ENCODE peak calls at places on chromosomes 13 and 19, in seven cellular contexts. R is GM12891, U is DMS79, D is AG09309, K is AG09319, O is T-helper 1 cell, C is NCI-H1105. G is an unnamed sample.

GRCh38 chr13:101397742-101398141 is 18.6 kb downstream of the NALCN start:
- DNase-seq in R (no peak), U (no peak), D (no peak), K (no peak), O (no peak), C (no peak), G (no peak)

GRCh38 chr13:46149272-46150133 is 32.5 kb downstream of the LCP1 start:
- DNase-seq in R (no peak), U (no peak), D (no peak), K (no peak), O (no peak), C (no peak), G (no peak)

GRCh38 chr19:10603084-10603872 is 16.2 kb upstream of the AP1M2 start:
- DNase-seq in R (peak), U (no peak), D (no peak), K (no peak), O (peak), C (no peak), G (peak)

GRCh38 chr13:106612688-106613087 is 44.8 kb upstream of the ARGLU1 start:
- DNase-seq in R (no peak), U (no peak), D (no peak), K (no peak), O (no peak), C (no peak), G (no peak)

GRCh38 chr19:11138659-11139526 is 16.7 kb downstream of the SPC24 start:
- DNase-seq in R (no peak), U (peak), D (peak), K (no peak), O (no peak), C (no peak), G (no peak)

GRCh38 chr19:56099638-56100539 is 21.2 kb downstream of the ZNF787 start:
- DNase-seq in R (no peak), U (no peak), D (no peak), K (no peak), O (no peak), C (no peak), G (no peak)

GRCh38 chr19:5024282-5024681 is 55.4 kb downstream of the KDM4B start:
- DNase-seq in R (no peak), U (no peak), D (no peak), K (no peak), O (no peak), C (no peak), G (no peak)

GRCh38 chr19:18468517-18468916 is 30.6 kb upstream of the ISYNA1 start:
- DNase-seq in R (no peak), U (no peak), D (no peak), K (no peak), O (no peak), C (no peak), G (no peak)

GRCh38 chr19:14735915-14736314 is 42.4 kb downstream of the ADGRE2 start:
- DNase-seq in R (no peak), U (no peak), D (no peak), K (no peak), O (no peak), C (no peak), G (no peak)

GRCh38 chr19:47406711-47407416 is 12.5 kb downstream of the MEIS3 start:
- DNase-seq in R (no peak), U (peak), D (no peak), K (no peak), O (no peak), C (no peak), G (no peak)

GRCh38 chr13:31007392-31007791 is 74.9 kb downstream of the TEX26 start:
- DNase-seq in R (no peak), U (no peak), D (no peak), K (no peak), O (no peak), C (no peak), G (no peak)

GRCh38 chr19:18170714-18171255 is 2.8 kb upstream of the IFI30 start:
- DNase-seq in R (no peak), U (no peak), D (no peak), K (no peak), O (no peak), C (no peak), G (no peak)

GRCh38 chr19:892243-892996 is 567 bp downstream of the MED16 start:
- DNase-seq in R (peak), U (no peak), D (no peak), K (no peak), O (no peak), C (no peak), G (peak)

GRCh38 chr13:35723061-35723461 is 246.6 kb upstream of the MAB21L1 start:
- DNase-seq in R (no peak), U (no peak), D (no peak), K (peak), O (no peak), C (no peak), G (no peak)